ENCODE peak calls at places on chromosomes 3 and 15, in eight cellular contexts. P is CD8-positive, alpha-beta T cell; D is dorsolateral prefrontal cortex; V is hepatocyte; F is heart left ventricle; N is mammary epithelial cell; C is ovary; W is lower lobe of right lung. B is an unnamed sample.

GRCh38 chr3:55686720-55687254 is 199.7 kb upstream of the WNT5A start:
- DNase-seq in F (no peak), D (no peak), C (no peak), P (no peak), W (no peak), V (no peak), N (no peak), B (no peak)

GRCh38 chr3:19543212-19543841 is 390.7 kb downstream of the EFHB start:
- DNase-seq in P (no peak), W (no peak), F (no peak), V (peak; percentile 42), C (no peak), D (no peak), N (peak; percentile 29), B (no peak)

GRCh38 chr3:70726096-70726745 is 413.8 kb upstream of the MDFIC2 start:
- DNase-seq in C (no peak), F (no peak), W (no peak), D (no peak), N (no peak), V (no peak), P (no peak), B (no peak)

GRCh38 chr15:65249641-65250040 is 37.0 kb downstream of the PARP16 start:
- DNase-seq in C (no peak), N (peak; percentile 15), P (no peak), W (no peak), D (no peak), F (no peak), V (no peak), B (no peak)

GRCh38 chr3:105958237-105959000 is 89.6 kb upstream of the CBLB start:
- DNase-seq in P (no peak), N (no peak), W (no peak), F (no peak), D (no peak), V (no peak), C (no peak), B (no peak)

GRCh38 chr3:123907720-123908119 is 23.6 kb upstream of the MYLK start:
- DNase-seq in D (no peak), W (no peak), C (no peak), P (no peak), N (no peak), V (no peak), F (no peak), B (no peak)

GRCh38 chr3:117842086-117842485 is 1132.5 kb downstream of the TUSC7 start:
- DNase-seq in W (no peak), F (no peak), P (no peak), D (no peak), C (no peak), N (no peak), V (no peak), B (no peak)

GRCh38 chr15:57505056-57505713 is 86.5 kb upstream of the MYZAP start:
- DNase-seq in D (no peak), W (no peak), N (no peak), V (no peak), F (no peak), C (no peak), P (no peak), B (no peak)

GRCh38 chr3:197349368-197349767 is 51.0 kb upstream of the DLG1 start:
- DNase-seq in P (no peak), W (no peak), C (no peak), D (no peak), F (no peak), V (no peak), N (no peak), B (no peak)

GRCh38 chr15:68425428-68426060 is 6.4 kb downstream of the ITGA11 start:
- DNase-seq in D (no peak), V (peak; percentile 34), W (no peak), P (no peak), N (no peak), F (no peak), C (no peak), B (no peak)

GRCh38 chr3:106121491-106122289 is 252.9 kb upstream of the CBLB start:
- DNase-seq in V (no peak), D (no peak), P (no peak), F (no peak), C (no peak), W (no peak), N (no peak), B (no peak)

GRCh38 chr3:129793356-129793755 is 100.2 kb downstream of the TMCC1 start:
- DNase-seq in P (no peak), C (no peak), V (peak; percentile 3), W (no peak), D (no peak), F (no peak), N (peak; percentile 23), B (no peak)

GRCh38 chr15:71098920-71099319 is 16.4 kb upstream of the THSD4 start:
- DNase-seq in P (no peak), V (no peak), C (no peak), W (no peak), N (no peak), D (no peak), F (no peak), B (no peak)

GRCh38 chr3:115324056-115324455 is 177.0 kb upstream of the ZBTB20 start:
- DNase-seq in P (no peak), N (no peak), D (no peak), V (no peak), C (no peak), F (no peak), W (no peak), B (no peak)

GRCh38 chr3:109154989-109155388 is 18.5 kb downstream of the C3orf85 start:
- DNase-seq in C (no peak), N (no peak), V (no peak), F (no peak), P (no peak), W (no peak), D (no peak), B (no peak)

GRCh38 chr3:87997298-87997697 is 61.5 kb downstream of the CGGBP1 start:
- DNase-seq in P (no peak), C (no peak), W (peak; percentile 48), N (no peak), V (no peak), F (no peak), D (no peak), B (no peak)

GRCh38 chr15:83380026-83380425 is 67.1 kb upstream of the SH3GL3 start:
- DNase-seq in D (no peak), V (no peak), W (no peak), C (no peak), N (peak; percentile 89), F (no peak), P (no peak), B (no peak)

GRCh38 chr15:94287794-94288246 is 56.5 kb downstream of the MCTP2 start:
- DNase-seq in F (no peak), W (no peak), N (no peak), P (no peak), V (no peak), D (no peak), C (no peak), B (no peak)

GRCh38 chr15:24966364-24967103 is 11.7 kb downstream of the SNRPN start:
- DNase-seq in P (no peak), C (no peak), N (peak; percentile 75), V (no peak), W (no peak), F (no peak), D (no peak), B (no peak)

DNA sequence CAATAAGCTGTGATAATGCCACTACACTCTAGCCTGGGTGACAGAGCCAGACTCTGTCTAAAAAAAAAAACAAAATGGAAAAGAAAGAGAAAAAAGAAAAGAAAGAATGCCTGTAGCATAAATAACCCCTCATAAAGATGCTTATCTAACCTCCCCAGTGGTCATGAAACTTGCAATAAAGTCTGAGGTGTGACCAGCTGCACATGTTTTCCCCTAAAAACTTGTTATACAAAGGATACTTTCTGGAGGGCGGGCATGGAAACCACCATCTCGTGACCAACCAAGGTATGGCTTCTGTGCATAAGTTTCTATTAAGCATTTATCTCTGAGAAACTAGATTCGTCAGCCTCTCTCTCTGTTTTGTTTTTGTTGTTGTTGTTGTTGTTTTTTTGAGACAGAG is 21.8 kb downstream of the CCDC32 start:
- DNase-seq in V (no peak), D (no peak), F (no peak), W (no peak), C (no peak), N (no peak), P (no peak), B (no peak)
- H3K4me3 ChIP-seq in V (no peak overlapping the region), D (no peak overlapping the region), F (no peak overlapping the region), W (no peak overlapping the region), C (no peak overlapping the region), N (no peak overlapping the region), P (no peak overlapping the region), B (no peak overlapping the region)

GRCh38 chr15:36753173-36753572 is 173.7 kb downstream of the CDIN1 start:
- DNase-seq in W (no peak), D (no peak), F (no peak), P (no peak), C (no peak), N (no peak), V (no peak), B (no peak)

GRCh38 chr15:36757189-36757814 is 177.9 kb downstream of the CDIN1 start:
- DNase-seq in D (peak; percentile 38), W (no peak), C (no peak), V (no peak), P (no peak), N (peak; percentile 85), F (no peak), B (no peak)

GRCh38 chr15:36755341-36755740 is 175.9 kb downstream of the CDIN1 start:
- DNase-seq in N (peak; percentile 36), W (no peak), F (no peak), P (no peak), C (no peak), V (no peak), D (no peak), B (no peak)

GRCh38 chr15:36758800-36759199 is 179.4 kb downstream of the CDIN1 start:
- DNase-seq in W (no peak), V (no peak), F (no peak), P (no peak), N (no peak), D (no peak), C (no peak), B (no peak)

GRCh38 chr15:36756707-36757106 is 177.3 kb downstream of the CDIN1 start:
- DNase-seq in V (no peak), W (no peak), N (no peak), C (no peak), F (no peak), D (no peak), P (no peak), B (no peak)
- H3K27ac ChIP-seq in V (no peak overlapping the region), W (no peak overlapping the region), N (no peak overlapping the region), C (no peak overlapping the region), F (no peak overlapping the region), D (no peak overlapping the region), P (no peak overlapping the region), B (no peak overlapping the region)

DNA sequence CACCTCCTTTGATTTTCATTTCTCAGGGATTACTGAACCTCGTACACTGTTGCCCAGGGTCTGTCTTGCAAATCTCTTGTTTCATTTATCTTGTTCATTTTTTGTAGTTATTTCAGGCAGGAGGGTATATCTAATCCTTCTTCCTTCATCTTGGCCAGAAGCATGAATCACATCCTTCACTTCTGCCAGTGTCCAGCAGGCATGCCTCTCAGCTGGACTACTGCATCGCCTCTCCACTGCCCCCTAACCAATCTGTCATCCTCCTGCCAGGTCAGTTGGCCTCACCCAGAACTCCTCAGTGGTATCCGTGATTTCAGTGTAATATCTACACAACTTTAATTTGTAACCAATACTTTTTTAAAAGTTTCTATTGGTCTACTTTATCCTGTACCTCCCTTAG is 297.9 kb downstream of the GABRG3 start:
- DNase-seq in N (no peak), F (no peak), D (no peak), W (no peak), C (no peak), P (no peak), V (no peak), B (no peak)
- TF ChIP-seq CTCF in N (no peak), F (no peak), D (no peak), W (no peak), C (no peak), P (no peak), V (no peak), B (no peak)

GRCh38 chr3:32842987-32843386 is 25.2 kb downstream of the TRIM71 start:
- DNase-seq in D (no peak), P (no peak), C (no peak), F (no peak), N (no peak), V (no peak), W (no peak), B (no peak)
- H3K4me3 ChIP-seq in D (no peak overlapping the region), P (no peak overlapping the region), C (no peak overlapping the region), F (no peak overlapping the region), N (no peak overlapping the region), V (no peak overlapping the region), W (no peak overlapping the region), B (no peak overlapping the region)